ENCODE peak calls at places on chromosome 19, in eight cellular contexts. One of them, this sample, is unnamed.
A peak's percentile ranks its signal among the peaks of the same experiment; 100 is the strongest.

GRCh38 chr19:16566161-16566560 is 6.1 kb downstream of the SLC35E1 start:
- DNase-seq in C1 segment of cervical spinal cord: no peak
- DNase-seq in CD4-positive, alpha-beta memory T cell: peak; percentile 89
- DNase-seq in IMR-90: no peak
- DNase-seq in nephron progenitor cell: no peak
- DNase-seq in heart right ventricle: no peak
- DNase-seq in A673: no peak
- DNase-seq in CD8-positive, alpha-beta T cell: peak; percentile 85
- DNase-seq in this sample: no peak

GRCh38 chr19:35022460-35022859 is 7.8 kb upstream of the SCN1B start:
- DNase-seq in C1 segment of cervical spinal cord: no peak
- DNase-seq in CD4-positive, alpha-beta memory T cell: no peak
- DNase-seq in IMR-90: no peak
- DNase-seq in nephron progenitor cell: no peak
- DNase-seq in heart right ventricle: no peak
- DNase-seq in A673: no peak
- DNase-seq in CD8-positive, alpha-beta T cell: no peak
- DNase-seq in this sample: no peak

GRCh38 chr19:18171605-18172327 is 1.8 kb upstream of the IFI30 start:
- DNase-seq in C1 segment of cervical spinal cord: no peak
- DNase-seq in CD4-positive, alpha-beta memory T cell: no peak
- DNase-seq in IMR-90: no peak
- DNase-seq in nephron progenitor cell: no peak
- DNase-seq in heart right ventricle: no peak
- DNase-seq in A673: no peak
- DNase-seq in CD8-positive, alpha-beta T cell: no peak
- DNase-seq in this sample: no peak

GRCh38 chr19:19451429-19452240 is 46.2 kb downstream of the GATAD2A start:
- DNase-seq in C1 segment of cervical spinal cord: no peak
- DNase-seq in CD4-positive, alpha-beta memory T cell: peak; percentile 28
- DNase-seq in IMR-90: no peak
- DNase-seq in nephron progenitor cell: no peak
- DNase-seq in heart right ventricle: no peak
- DNase-seq in A673: no peak
- DNase-seq in CD8-positive, alpha-beta T cell: peak; percentile 60
- DNase-seq in this sample: no peak

GRCh38 chr19:40216013-40216776 is 2.0 kb downstream of the TTC9B start:
- DNase-seq in C1 segment of cervical spinal cord: no peak
- DNase-seq in CD4-positive, alpha-beta memory T cell: no peak
- DNase-seq in IMR-90: no peak
- DNase-seq in nephron progenitor cell: no peak
- DNase-seq in heart right ventricle: no peak
- DNase-seq in A673: no peak
- DNase-seq in CD8-positive, alpha-beta T cell: no peak
- DNase-seq in this sample: peak; percentile 87

GRCh38 chr19:33394006-33394722 is 20.7 kb downstream of the CEBPG start:
- DNase-seq in C1 segment of cervical spinal cord: no peak
- DNase-seq in CD4-positive, alpha-beta memory T cell: no peak
- DNase-seq in IMR-90: peak; percentile 69
- DNase-seq in nephron progenitor cell: no peak
- DNase-seq in heart right ventricle: peak; percentile 61
- DNase-seq in A673: no peak
- DNase-seq in CD8-positive, alpha-beta T cell: no peak
- DNase-seq in this sample: peak; percentile 4

GRCh38 chr19:8257052-8257443 is 47.9 kb downstream of the CERS4 start:
- DNase-seq in C1 segment of cervical spinal cord: no peak
- DNase-seq in CD4-positive, alpha-beta memory T cell: no peak
- DNase-seq in IMR-90: no peak
- DNase-seq in nephron progenitor cell: no peak
- DNase-seq in heart right ventricle: no peak
- DNase-seq in A673: peak; percentile 76
- DNase-seq in CD8-positive, alpha-beta T cell: no peak
- DNase-seq in this sample: no peak

GRCh38 chr19:2478324-2478755 is 2.4 kb downstream of the GADD45B start:
- DNase-seq in C1 segment of cervical spinal cord: no peak
- DNase-seq in CD4-positive, alpha-beta memory T cell: peak; percentile 61
- DNase-seq in IMR-90: peak; percentile 64
- DNase-seq in nephron progenitor cell: peak; percentile 57
- DNase-seq in heart right ventricle: peak; percentile 53
- DNase-seq in A673: peak; percentile 91
- DNase-seq in CD8-positive, alpha-beta T cell: peak; percentile 70
- DNase-seq in this sample: no peak

GRCh38 chr19:48354332-48354992 is 9.3 kb downstream of the TMEM143 start:
- DNase-seq in C1 segment of cervical spinal cord: no peak
- DNase-seq in CD4-positive, alpha-beta memory T cell: no peak
- DNase-seq in IMR-90: peak; percentile 46
- DNase-seq in nephron progenitor cell: no peak
- DNase-seq in heart right ventricle: no peak
- DNase-seq in A673: no peak
- DNase-seq in CD8-positive, alpha-beta T cell: no peak
- DNase-seq in this sample: peak; percentile 60

GRCh38 chr19:53193534-53194222 is 520 bp upstream of the ZNF665 start:
- DNase-seq in C1 segment of cervical spinal cord: no peak
- DNase-seq in CD4-positive, alpha-beta memory T cell: no peak
- DNase-seq in IMR-90: no peak
- DNase-seq in nephron progenitor cell: no peak
- DNase-seq in heart right ventricle: no peak
- DNase-seq in A673: no peak
- DNase-seq in CD8-positive, alpha-beta T cell: no peak
- DNase-seq in this sample: no peak

GRCh38 chr19:55179570-55180484 is at the start of gene SYT5:
- DNase-seq in C1 segment of cervical spinal cord: no peak
- DNase-seq in CD4-positive, alpha-beta memory T cell: peak; percentile 66
- DNase-seq in IMR-90: no peak
- DNase-seq in nephron progenitor cell: peak; percentile 88
- DNase-seq in heart right ventricle: peak; percentile 48
- DNase-seq in A673: peak; percentile 57
- DNase-seq in CD8-positive, alpha-beta T cell: peak; percentile 68
- DNase-seq in this sample: no peak

GRCh38 chr19:1568320-1569019 is at the start of gene MEX3D:
- DNase-seq in C1 segment of cervical spinal cord: peak; percentile 44
- DNase-seq in CD4-positive, alpha-beta memory T cell: peak; percentile 81
- DNase-seq in IMR-90: peak; percentile 49
- DNase-seq in nephron progenitor cell: peak; percentile 87
- DNase-seq in heart right ventricle: peak; percentile 86
- DNase-seq in A673: peak; percentile 84
- DNase-seq in CD8-positive, alpha-beta T cell: peak; percentile 89
- DNase-seq in this sample: peak; percentile 82

GRCh38 chr19:49475995-49476880 is 2.2 kb downstream of the FLT3LG start:
- DNase-seq in C1 segment of cervical spinal cord: no peak
- DNase-seq in CD4-positive, alpha-beta memory T cell: peak; percentile 68
- DNase-seq in IMR-90: no peak
- DNase-seq in nephron progenitor cell: peak; percentile 86
- DNase-seq in heart right ventricle: peak; percentile 52
- DNase-seq in A673: peak; percentile 83
- DNase-seq in CD8-positive, alpha-beta T cell: peak; percentile 77
- DNase-seq in this sample: peak; percentile 50

GRCh38 chr19:46328079-46328478 is 18.8 kb upstream of the PPP5C start:
- DNase-seq in C1 segment of cervical spinal cord: no peak
- DNase-seq in CD4-positive, alpha-beta memory T cell: no peak
- DNase-seq in IMR-90: no peak
- DNase-seq in nephron progenitor cell: no peak
- DNase-seq in heart right ventricle: no peak
- DNase-seq in A673: no peak
- DNase-seq in CD8-positive, alpha-beta T cell: no peak
- DNase-seq in this sample: no peak

GRCh38 chr19:9535934-9536333 is 2.5 kb downstream of the ZNF426 start:
- DNase-seq in C1 segment of cervical spinal cord: no peak
- DNase-seq in CD4-positive, alpha-beta memory T cell: no peak
- DNase-seq in IMR-90: no peak
- DNase-seq in nephron progenitor cell: no peak
- DNase-seq in heart right ventricle: no peak
- DNase-seq in A673: no peak
- DNase-seq in CD8-positive, alpha-beta T cell: no peak
- DNase-seq in this sample: no peak

GRCh38 chr19:7515471-7516226 is at the start of gene ZNF358:
- DNase-seq in C1 segment of cervical spinal cord: peak; percentile 61
- DNase-seq in CD4-positive, alpha-beta memory T cell: no peak
- DNase-seq in IMR-90: peak; percentile 46
- DNase-seq in nephron progenitor cell: peak; percentile 86
- DNase-seq in heart right ventricle: peak; percentile 87
- DNase-seq in A673: peak; percentile 71
- DNase-seq in CD8-positive, alpha-beta T cell: peak; percentile 63
- DNase-seq in this sample: peak; percentile 83

GRCh38 chr19:55590621-55591020 is 8.7 kb downstream of the FIZ1 start:
- DNase-seq in C1 segment of cervical spinal cord: no peak
- DNase-seq in CD4-positive, alpha-beta memory T cell: no peak
- DNase-seq in IMR-90: no peak
- DNase-seq in nephron progenitor cell: no peak
- DNase-seq in heart right ventricle: no peak
- DNase-seq in A673: peak; percentile 57
- DNase-seq in CD8-positive, alpha-beta T cell: no peak
- DNase-seq in this sample: peak; percentile 44

GRCh38 chr19:7153008-7153407 is 83.5 kb downstream of the ZNF557 start:
- DNase-seq in C1 segment of cervical spinal cord: no peak
- DNase-seq in CD4-positive, alpha-beta memory T cell: no peak
- DNase-seq in IMR-90: no peak
- DNase-seq in nephron progenitor cell: no peak
- DNase-seq in heart right ventricle: no peak
- DNase-seq in A673: no peak
- DNase-seq in CD8-positive, alpha-beta T cell: no peak
- DNase-seq in this sample: no peak

GRCh38 chr19:10826236-10826635 is 9.8 kb downstream of the TMED1 start:
- DNase-seq in C1 segment of cervical spinal cord: no peak
- DNase-seq in CD4-positive, alpha-beta memory T cell: no peak
- DNase-seq in IMR-90: no peak
- DNase-seq in nephron progenitor cell: no peak
- DNase-seq in heart right ventricle: no peak
- DNase-seq in A673: no peak
- DNase-seq in CD8-positive, alpha-beta T cell: no peak
- DNase-seq in this sample: no peak

This sample was measured in SJCRH30.